ENCODE peak calls at places on chromosomes 13 and 19, in six cellular contexts. T is fibroblast of lung; U is Peyer's patch; B is A549; C is CD4-positive, alpha-beta T cell; E is fibroblast of mammary gland. S is an unnamed sample.

GRCh38 chr19:29940971-29941585 is 961 bp upstream of the URI1 start:
- DNase-seq in U (no peak), B (no peak), E (no peak), T (no peak), C (no peak), S (peak)

GRCh38 chr13:37029617-37030016 is 29.0 kb downstream of the EXOSC8 start:
- DNase-seq in E (peak), B (no peak), U (no peak), T (peak), C (no peak), S (no peak)

GRCh38 chr13:91133941-91134772 is 213.3 kb upstream of the MIR17HG start:
- DNase-seq in T (peak), C (no peak), U (no peak), E (peak), B (peak), S (peak)

GRCh38 chr19:39915101-39915847 is 19.2 kb downstream of the FCGBP start:
- DNase-seq in B (no peak), T (no peak), E (no peak), U (no peak), C (no peak), S (no peak)

GRCh38 chr19:7149956-7150705 is 80.6 kb downstream of the ZNF557 start:
- DNase-seq in T (no peak), C (no peak), U (no peak), B (no peak), E (no peak), S (no peak)

GRCh38 chr13:79060216-79060615 is 345.8 kb downstream of the RBM26 start:
- DNase-seq in T (no peak), E (no peak), U (no peak), C (no peak), B (no peak), S (no peak)

GRCh38 chr13:110714798-110715394 is 1.4 kb downstream of the ING1 start:
- DNase-seq in U (peak), E (peak), C (peak), T (peak), B (no peak), S (no peak)

GRCh38 chr19:10516671-10517286 is 468 bp downstream of the S1PR5 start:
- DNase-seq in E (no peak), B (no peak), C (no peak), T (no peak), U (no peak), S (peak)

GRCh38 chr19:46898731-46899130 is 37.9 kb downstream of the ARHGAP35 start:
- DNase-seq in B (no peak), C (no peak), E (peak), T (peak), U (no peak), S (peak)

GRCh38 chr13:24243311-24243710 is 66.1 kb upstream of the C1QTNF9 start:
- DNase-seq in T (no peak), B (no peak), C (no peak), U (no peak), E (no peak), S (no peak)

GRCh38 chr13:94710881-94711560 is 1.3 kb downstream of the SOX21 start:
- DNase-seq in T (no peak), B (peak), C (no peak), E (no peak), U (no peak), S (peak)

GRCh38 chr13:71378992-71379905 is 487.8 kb downstream of the DACH1 start:
- DNase-seq in T (peak), U (no peak), B (no peak), C (no peak), E (no peak), S (peak)

GRCh38 chr19:45765365-45766292 is 3.4 kb downstream of the SIX5 start:
- DNase-seq in C (no peak), U (no peak), B (no peak), T (no peak), E (no peak), S (no peak)

GRCh38 chr19:7691497-7691896 is 10.4 kb downstream of the FCER2 start:
- DNase-seq in T (no peak), B (no peak), E (no peak), C (no peak), U (no peak), S (no peak)

DNA sequence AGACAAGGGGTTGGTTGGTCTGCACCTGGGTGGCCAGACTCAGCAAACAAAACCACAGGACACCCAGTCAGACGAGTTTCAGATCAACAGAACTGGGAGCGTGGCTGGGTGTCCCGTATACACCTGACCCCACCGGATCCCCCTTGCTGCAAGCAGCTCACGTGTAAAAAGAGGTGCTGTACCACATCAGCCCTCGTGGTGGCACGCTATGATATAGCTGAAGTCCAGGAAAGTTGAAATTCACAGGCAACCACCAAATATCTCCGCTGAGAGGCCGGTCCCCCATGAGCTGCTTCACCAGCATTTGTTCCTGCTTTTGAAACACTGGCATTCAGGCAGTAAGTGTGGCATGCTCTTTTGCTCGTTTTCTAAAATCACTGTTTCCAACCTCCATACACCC is 92.3 kb downstream of the TUBA3C start:
- DNase-seq in U (no peak), E (no peak), C (no peak), B (no peak), T (no peak), S (no peak)
- TF ChIP-seq CTCF in U (no peak), E (no peak), C (no peak), B (no peak), T (no peak), S (no peak)

DNA sequence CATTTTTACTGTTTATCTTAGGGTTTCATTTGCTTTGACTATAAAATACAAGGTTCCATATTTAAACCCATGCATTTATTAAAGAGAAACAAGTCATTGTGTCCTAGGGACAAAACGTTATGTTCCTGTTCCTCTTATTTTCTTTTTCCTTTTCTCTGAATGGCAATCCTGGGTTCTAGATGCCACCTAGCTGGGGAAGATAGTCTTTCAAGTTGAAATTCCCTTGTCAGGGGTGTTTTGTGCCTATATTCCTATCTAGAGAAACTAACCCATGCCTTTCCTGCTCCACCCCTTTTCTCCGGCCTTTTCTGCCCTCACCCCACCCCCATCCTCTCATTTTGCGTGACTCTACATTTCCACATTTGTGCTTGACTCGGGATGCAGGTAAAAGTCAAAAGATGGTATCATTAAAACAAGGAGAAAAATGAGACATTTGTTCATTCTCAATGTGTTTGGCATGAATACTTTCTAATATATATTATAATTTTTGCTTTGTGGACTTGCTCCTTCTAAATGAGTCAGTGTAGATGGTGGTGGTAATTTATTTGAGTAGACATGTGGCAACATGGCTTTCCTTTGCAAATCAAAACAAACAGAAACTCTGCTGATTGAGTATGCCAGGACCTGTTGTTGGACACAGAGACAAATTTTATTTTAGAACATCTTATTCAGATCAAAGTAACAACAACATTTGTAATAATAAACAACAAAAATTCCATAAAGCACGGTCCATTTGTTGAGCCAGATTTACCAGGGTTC is 26.8 kb upstream of the STARD13 start:
- DNase-seq in C (no peak), U (no peak), T (peak), B (no peak), E (peak), S (peak)
- TF ChIP-seq CTCF in C (no peak), U (peak), T (peak), B (peak), E (peak), S (peak)

GRCh38 chr13:109494955-109495354 is 291.4 kb downstream of the IRS2 start:
- DNase-seq in U (no peak), C (no peak), B (no peak), T (peak), E (peak), S (peak)

GRCh38 chr13:109496216-109496615 is 290.2 kb downstream of the IRS2 start:
- DNase-seq in T (no peak), U (no peak), E (peak), B (no peak), C (no peak), S (no peak)

GRCh38 chr13:109497917-109498316 is 288.5 kb downstream of the IRS2 start:
- DNase-seq in B (no peak), E (no peak), C (no peak), U (no peak), T (no peak), S (no peak)

DNA sequence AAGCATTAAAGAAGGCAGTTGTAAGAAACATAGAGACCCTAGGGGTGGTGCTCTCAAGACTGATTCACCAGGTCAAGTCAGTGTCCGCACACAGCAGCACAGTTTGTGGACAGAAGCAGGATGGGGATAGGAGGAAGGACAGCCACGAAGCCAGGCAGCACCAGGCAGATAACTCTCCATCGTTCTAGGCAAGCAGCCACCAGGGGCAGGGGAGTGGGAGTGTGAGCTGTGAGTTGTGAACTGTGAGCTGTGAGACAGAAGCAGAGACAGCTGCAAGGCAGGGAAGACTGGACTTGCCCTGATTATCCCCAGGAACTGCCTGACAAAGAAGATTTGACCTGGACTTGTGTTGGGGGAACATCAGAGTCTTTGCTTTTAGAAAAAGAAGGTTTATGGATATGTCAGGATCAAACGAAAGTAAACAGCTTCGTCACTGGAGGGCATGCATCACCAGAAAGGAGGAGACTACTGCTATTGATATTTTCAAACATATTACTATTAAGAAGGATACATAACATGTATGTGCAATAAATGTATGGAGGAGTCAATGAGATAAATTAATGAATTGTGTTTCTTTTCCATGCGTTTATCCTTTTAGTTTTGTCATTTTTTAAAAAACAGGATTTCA is 286.1 kb downstream of the IRS2 start:
- DNase-seq in T (peak), C (no peak), U (no peak), E (peak), B (peak), S (no peak)
- TF ChIP-seq CTCF in T (peak), C (no peak), U (no peak), E (peak), B (no peak), S (no peak)

GRCh38 chr13:26821766-26822165 is 61.2 kb upstream of the GPR12 start:
- DNase-seq in C (no peak), B (no peak), T (no peak), U (no peak), E (no peak), S (no peak)
- TF ChIP-seq CTCF in C (no peak), B (no peak), T (no peak), U (no peak), E (no peak), S (no peak)

DNA sequence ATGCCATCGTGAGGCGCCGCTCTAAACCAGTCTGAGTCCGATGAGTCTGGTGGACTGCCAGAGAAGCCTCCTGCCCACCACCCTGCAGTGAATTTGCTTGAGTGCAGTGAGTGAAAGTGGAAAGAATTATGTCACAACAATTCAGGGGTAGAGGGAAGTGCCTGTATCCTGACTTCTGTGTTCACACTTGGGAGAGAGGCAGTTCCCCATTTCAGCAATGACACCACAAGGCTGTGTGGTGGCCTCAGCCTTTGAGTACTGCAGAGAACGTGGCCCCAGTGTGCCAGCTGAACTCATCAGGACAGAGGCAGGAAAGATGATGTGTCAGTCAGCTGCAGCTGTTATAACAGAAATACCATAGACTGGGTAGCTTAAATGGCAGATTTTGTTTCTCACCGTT is 155.6 kb downstream of the COG6 start:
- DNase-seq in U (no peak), C (no peak), B (no peak), E (no peak), T (no peak), S (no peak)
- TF ChIP-seq CTCF in U (no peak), C (no peak), B (no peak), E (no peak), T (no peak), S (no peak)

GRCh38 chr19:58229255-58229639 is 533 bp downstream of the ZNF544 start:
- DNase-seq in T (peak), C (no peak), B (peak), U (no peak), E (peak), S (no peak)
- TF ChIP-seq CTCF in T (peak), C (no peak), B (no peak), U (no peak), E (peak), S (peak)

GRCh38 chr13:99316224-99316623 is 9.0 kb upstream of the GPR183 start:
- DNase-seq in U (no peak), T (no peak), C (no peak), B (no peak), E (no peak), S (no peak)
- TF ChIP-seq CTCF in U (no peak), T (no peak), C (no peak), B (no peak), E (no peak), S (no peak)

S was measured in foreskin keratinocyte.